ENCODE peak calls at places on chromosome 14, in seven cellular contexts. One of them, this sample, is unnamed.

GRCh38 chr14:101229666-101230065 is 326.1 kb upstream of the RTL1 start:
- DNase-seq in ovary: no peak
- DNase-seq in naive thymus-derived CD4-positive, alpha-beta T cell: no peak
- DNase-seq in CD8-positive, alpha-beta T cell: no peak
- DNase-seq in endothelial cell of umbilical vein: no peak
- DNase-seq in sigmoid colon: no peak
- DNase-seq in HCT116: no peak
- DNase-seq in this sample: no peak

GRCh38 chr14:80978403-80978802 is 23.0 kb downstream of the TSHR start:
- DNase-seq in ovary: no peak
- DNase-seq in naive thymus-derived CD4-positive, alpha-beta T cell: no peak
- DNase-seq in CD8-positive, alpha-beta T cell: no peak
- DNase-seq in endothelial cell of umbilical vein: no peak
- DNase-seq in sigmoid colon: no peak
- DNase-seq in HCT116: no peak
- DNase-seq in this sample: no peak

GRCh38 chr14:55131782-55132181 is 2.7 kb downstream of the LGALS3 start:
- DNase-seq in ovary: no peak
- DNase-seq in naive thymus-derived CD4-positive, alpha-beta T cell: no peak
- DNase-seq in CD8-positive, alpha-beta T cell: no peak
- DNase-seq in endothelial cell of umbilical vein: no peak
- DNase-seq in sigmoid colon: no peak
- DNase-seq in HCT116: no peak
- DNase-seq in this sample: no peak

GRCh38 chr14:32507029-32507984 is 178.2 kb downstream of the AKAP6 start:
- DNase-seq in ovary: no peak
- DNase-seq in naive thymus-derived CD4-positive, alpha-beta T cell: no peak
- DNase-seq in CD8-positive, alpha-beta T cell: no peak
- DNase-seq in endothelial cell of umbilical vein: no peak
- DNase-seq in sigmoid colon: no peak
- DNase-seq in HCT116: peak; percentile 33
- DNase-seq in this sample: no peak

GRCh38 chr14:56120091-56120632 is 2.0 kb downstream of the PELI2 start:
- DNase-seq in ovary: no peak
- DNase-seq in naive thymus-derived CD4-positive, alpha-beta T cell: peak; percentile 18
- DNase-seq in CD8-positive, alpha-beta T cell: no peak
- DNase-seq in endothelial cell of umbilical vein: peak; percentile 65
- DNase-seq in sigmoid colon: peak; percentile 59
- DNase-seq in HCT116: no peak
- DNase-seq in this sample: no peak

GRCh38 chr14:102362084-102362483 is 606 bp downstream of the CINP start:
- DNase-seq in ovary: no peak
- DNase-seq in naive thymus-derived CD4-positive, alpha-beta T cell: peak; percentile 2
- DNase-seq in CD8-positive, alpha-beta T cell: peak; percentile 27
- DNase-seq in endothelial cell of umbilical vein: no peak
- DNase-seq in sigmoid colon: no peak
- DNase-seq in HCT116: no peak
- DNase-seq in this sample: no peak

GRCh38 chr14:21978184-21978998 is 304.8 kb upstream of the OR4E1 start:
- DNase-seq in ovary: no peak
- DNase-seq in naive thymus-derived CD4-positive, alpha-beta T cell: peak; percentile 68
- DNase-seq in CD8-positive, alpha-beta T cell: peak; percentile 54
- DNase-seq in endothelial cell of umbilical vein: peak; percentile 41
- DNase-seq in sigmoid colon: peak; percentile 64
- DNase-seq in HCT116: peak; percentile 16
- DNase-seq in this sample: peak; percentile 19

GRCh38 chr14:61186793-61187641 is 94.1 kb downstream of the TMEM30B start:
- DNase-seq in ovary: no peak
- DNase-seq in naive thymus-derived CD4-positive, alpha-beta T cell: no peak
- DNase-seq in CD8-positive, alpha-beta T cell: no peak
- DNase-seq in endothelial cell of umbilical vein: peak; percentile 39
- DNase-seq in sigmoid colon: no peak
- DNase-seq in HCT116: no peak
- DNase-seq in this sample: peak; percentile 17

GRCh38 chr14:60738843-60739508 is 4.4 kb downstream of the MNAT1 start:
- DNase-seq in ovary: no peak
- DNase-seq in naive thymus-derived CD4-positive, alpha-beta T cell: no peak
- DNase-seq in CD8-positive, alpha-beta T cell: no peak
- DNase-seq in endothelial cell of umbilical vein: no peak
- DNase-seq in sigmoid colon: no peak
- DNase-seq in HCT116: no peak
- DNase-seq in this sample: no peak

GRCh38 chr14:30227871-30228270 is 300.2 kb upstream of the PRKD1 start:
- DNase-seq in ovary: peak; percentile 17
- DNase-seq in naive thymus-derived CD4-positive, alpha-beta T cell: no peak
- DNase-seq in CD8-positive, alpha-beta T cell: no peak
- DNase-seq in endothelial cell of umbilical vein: peak; percentile 75
- DNase-seq in sigmoid colon: no peak
- DNase-seq in HCT116: no peak
- DNase-seq in this sample: peak; percentile 18

GRCh38 chr14:53306267-53306721 is 153.2 kb upstream of the DDHD1 start:
- DNase-seq in ovary: peak; percentile 84
- DNase-seq in naive thymus-derived CD4-positive, alpha-beta T cell: peak; percentile 34
- DNase-seq in CD8-positive, alpha-beta T cell: peak; percentile 32
- DNase-seq in endothelial cell of umbilical vein: peak; percentile 56
- DNase-seq in sigmoid colon: peak; percentile 73
- DNase-seq in HCT116: peak; percentile 28
- DNase-seq in this sample: peak; percentile 84

GRCh38 chr14:54683882-54684794 is 117.2 kb downstream of the SAMD4A start:
- DNase-seq in ovary: peak; percentile 46
- DNase-seq in naive thymus-derived CD4-positive, alpha-beta T cell: no peak
- DNase-seq in CD8-positive, alpha-beta T cell: no peak
- DNase-seq in endothelial cell of umbilical vein: peak; percentile 81
- DNase-seq in sigmoid colon: peak; percentile 86
- DNase-seq in HCT116: no peak
- DNase-seq in this sample: peak; percentile 70

GRCh38 chr14:93525691-93526451 is 95.1 kb downstream of the UNC79 start:
- DNase-seq in ovary: no peak
- DNase-seq in naive thymus-derived CD4-positive, alpha-beta T cell: no peak
- DNase-seq in CD8-positive, alpha-beta T cell: no peak
- DNase-seq in endothelial cell of umbilical vein: no peak
- DNase-seq in sigmoid colon: no peak
- DNase-seq in HCT116: no peak
- DNase-seq in this sample: no peak

GRCh38 chr14:39351708-39352107 is 80.5 kb downstream of the FBXO33 start:
- DNase-seq in ovary: no peak
- DNase-seq in naive thymus-derived CD4-positive, alpha-beta T cell: no peak
- DNase-seq in CD8-positive, alpha-beta T cell: no peak
- DNase-seq in endothelial cell of umbilical vein: no peak
- DNase-seq in sigmoid colon: no peak
- DNase-seq in HCT116: no peak
- DNase-seq in this sample: no peak

DNA sequence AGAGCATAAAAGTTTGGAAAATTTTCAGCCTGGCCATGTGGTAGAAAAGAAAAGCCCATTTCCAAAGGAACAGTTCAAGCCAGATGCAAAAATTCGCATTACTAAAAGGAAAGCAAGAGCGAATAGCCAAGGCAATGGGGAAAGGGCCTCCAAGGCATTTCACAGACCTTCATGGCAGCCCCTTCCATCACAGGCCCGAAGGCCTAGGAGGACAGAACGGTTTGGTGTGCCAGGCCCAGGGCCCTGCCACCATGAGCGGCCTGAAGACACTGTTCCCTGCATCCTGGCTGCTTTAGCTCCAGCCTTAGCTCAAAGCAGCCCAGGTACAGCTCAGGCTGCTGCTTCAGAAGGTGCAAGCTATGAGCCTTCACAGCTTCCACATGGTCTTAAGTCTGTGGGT is 243.5 kb downstream of the PCNX1 start:
- DNase-seq in ovary: no peak
- DNase-seq in naive thymus-derived CD4-positive, alpha-beta T cell: no peak
- DNase-seq in CD8-positive, alpha-beta T cell: no peak
- DNase-seq in endothelial cell of umbilical vein: no peak
- DNase-seq in sigmoid colon: no peak
- DNase-seq in HCT116: no peak
- DNase-seq in this sample: no peak
- H3K4me3 ChIP-seq in ovary: no peak overlapping the region
- H3K4me3 ChIP-seq in naive thymus-derived CD4-positive, alpha-beta T cell: no peak overlapping the region
- H3K4me3 ChIP-seq in CD8-positive, alpha-beta T cell: no peak overlapping the region
- H3K4me3 ChIP-seq in endothelial cell of umbilical vein: no peak overlapping the region
- H3K4me3 ChIP-seq in sigmoid colon: no peak overlapping the region
- H3K4me3 ChIP-seq in HCT116: no peak overlapping the region
- H3K4me3 ChIP-seq in this sample: no peak overlapping the region

GRCh38 chr14:77194706-77195105 is 13.1 kb downstream of the TMEM63C start:
- DNase-seq in ovary: no peak
- DNase-seq in naive thymus-derived CD4-positive, alpha-beta T cell: no peak
- DNase-seq in CD8-positive, alpha-beta T cell: no peak
- DNase-seq in endothelial cell of umbilical vein: no peak
- DNase-seq in sigmoid colon: peak; percentile 10
- DNase-seq in HCT116: no peak
- DNase-seq in this sample: no peak
- H3K27me3 ChIP-seq in ovary: no peaks in the 10 kb centered on the region
- H3K27me3 ChIP-seq in naive thymus-derived CD4-positive, alpha-beta T cell: no peaks in the 10 kb centered on the region
- H3K27me3 ChIP-seq in CD8-positive, alpha-beta T cell: no peaks in the 10 kb centered on the region
- H3K27me3 ChIP-seq in endothelial cell of umbilical vein: peaks cover 1% of the 10 kb centered on the region
- H3K27me3 ChIP-seq in sigmoid colon: no peaks in the 10 kb centered on the region
- H3K27me3 ChIP-seq in HCT116: no peaks in the 10 kb centered on the region
- H3K27me3 ChIP-seq in this sample: no peaks in the 10 kb centered on the region

DNA sequence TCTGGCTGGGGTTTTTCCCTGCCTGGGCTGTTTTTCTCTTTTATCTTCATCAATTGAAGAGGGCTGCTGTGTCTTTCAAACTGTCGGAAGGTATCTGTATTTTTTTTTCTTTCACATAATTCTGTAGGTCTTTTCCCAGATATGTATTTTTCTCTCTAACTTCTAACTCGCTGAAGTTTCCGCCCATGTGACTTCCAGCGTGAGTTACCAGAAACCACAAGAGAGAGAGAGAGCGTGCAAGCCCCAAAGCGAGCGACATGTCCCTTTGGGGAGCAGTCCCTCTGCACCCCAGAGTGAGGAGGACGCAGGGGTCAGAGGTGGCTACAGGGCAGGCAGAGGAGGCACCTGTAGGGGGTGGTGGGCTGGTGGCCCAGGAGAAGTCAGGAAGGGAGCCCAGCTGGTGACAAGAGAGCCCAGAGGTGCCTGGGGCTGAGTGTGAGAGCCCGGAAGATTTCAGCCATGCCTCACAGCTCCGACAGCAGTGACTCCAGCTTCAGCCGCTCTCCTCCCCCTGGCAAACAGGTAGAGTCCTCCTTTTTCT is at the start of gene BATF:
- DNase-seq in ovary: no peak
- DNase-seq in naive thymus-derived CD4-positive, alpha-beta T cell: peak; percentile 80
- DNase-seq in CD8-positive, alpha-beta T cell: peak; percentile 73
- DNase-seq in endothelial cell of umbilical vein: no peak
- DNase-seq in sigmoid colon: no peak
- DNase-seq in HCT116: no peak
- DNase-seq in this sample: no peak
- H3K4me3 ChIP-seq in ovary: no peak within 1 kb of the TSS
- H3K4me3 ChIP-seq in naive thymus-derived CD4-positive, alpha-beta T cell: peak within 1 kb of the TSS; percentile 84
- H3K4me3 ChIP-seq in CD8-positive, alpha-beta T cell: peak within 1 kb of the TSS; percentile 75
- H3K4me3 ChIP-seq in endothelial cell of umbilical vein: no peak within 1 kb of the TSS
- H3K4me3 ChIP-seq in sigmoid colon: peak within 1 kb of the TSS; percentile 27
- H3K4me3 ChIP-seq in HCT116: no peak within 1 kb of the TSS
- H3K4me3 ChIP-seq in this sample: no peak within 1 kb of the TSS

GRCh38 chr14:73796881-73797539 is 54.6 kb upstream of the PTGR2 start:
- DNase-seq in ovary: no peak
- DNase-seq in naive thymus-derived CD4-positive, alpha-beta T cell: no peak
- DNase-seq in CD8-positive, alpha-beta T cell: no peak
- DNase-seq in endothelial cell of umbilical vein: no peak
- DNase-seq in sigmoid colon: peak; percentile 13
- DNase-seq in HCT116: no peak
- DNase-seq in this sample: no peak

GRCh38 chr14:73795466-73795865 is 56.2 kb upstream of the PTGR2 start:
- DNase-seq in ovary: no peak
- DNase-seq in naive thymus-derived CD4-positive, alpha-beta T cell: no peak
- DNase-seq in CD8-positive, alpha-beta T cell: no peak
- DNase-seq in endothelial cell of umbilical vein: no peak
- DNase-seq in sigmoid colon: no peak
- DNase-seq in HCT116: no peak
- DNase-seq in this sample: no peak

GRCh38 chr14:73792476-73792875 is 59.2 kb upstream of the PTGR2 start:
- DNase-seq in ovary: no peak
- DNase-seq in naive thymus-derived CD4-positive, alpha-beta T cell: no peak
- DNase-seq in CD8-positive, alpha-beta T cell: no peak
- DNase-seq in endothelial cell of umbilical vein: no peak
- DNase-seq in sigmoid colon: no peak
- DNase-seq in HCT116: no peak
- DNase-seq in this sample: no peak

GRCh38 chr14:73797540-73797925 is 54.1 kb upstream of the PTGR2 start:
- DNase-seq in ovary: no peak
- DNase-seq in naive thymus-derived CD4-positive, alpha-beta T cell: no peak
- DNase-seq in CD8-positive, alpha-beta T cell: no peak
- DNase-seq in endothelial cell of umbilical vein: no peak
- DNase-seq in sigmoid colon: peak; percentile 6
- DNase-seq in HCT116: no peak
- DNase-seq in this sample: no peak

DNA sequence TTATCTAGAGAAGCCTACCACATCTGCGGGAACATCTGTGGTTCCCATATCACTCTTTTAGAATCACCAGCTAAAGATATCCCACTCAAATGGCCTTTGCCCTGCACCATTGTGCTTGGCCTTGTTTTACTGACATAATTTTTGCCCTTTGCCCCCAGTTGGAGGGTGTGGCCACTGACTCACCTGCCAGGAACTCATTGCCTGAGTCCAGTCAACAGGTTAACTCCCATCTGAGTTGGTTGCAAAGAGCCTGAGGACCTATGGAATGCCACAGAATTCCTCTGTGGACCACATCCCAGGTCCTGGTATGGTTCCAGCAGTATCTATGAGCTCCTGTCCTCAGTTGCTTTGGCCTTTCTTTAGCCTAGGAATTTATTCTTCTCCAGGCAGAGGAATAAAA is 55.7 kb upstream of the PTGR2 start:
- DNase-seq in ovary: no peak
- DNase-seq in naive thymus-derived CD4-positive, alpha-beta T cell: no peak
- DNase-seq in CD8-positive, alpha-beta T cell: no peak
- DNase-seq in endothelial cell of umbilical vein: no peak
- DNase-seq in sigmoid colon: peak; percentile 43
- DNase-seq in HCT116: peak; percentile 77
- DNase-seq in this sample: no peak
- H3K27me3 ChIP-seq in ovary: no peaks in the 10 kb centered on the region
- H3K27me3 ChIP-seq in naive thymus-derived CD4-positive, alpha-beta T cell: no peaks in the 10 kb centered on the region
- H3K27me3 ChIP-seq in CD8-positive, alpha-beta T cell: no peaks in the 10 kb centered on the region
- H3K27me3 ChIP-seq in endothelial cell of umbilical vein: no peaks in the 10 kb centered on the region
- H3K27me3 ChIP-seq in sigmoid colon: no peaks in the 10 kb centered on the region
- H3K27me3 ChIP-seq in HCT116: no peaks in the 10 kb centered on the region
- H3K27me3 ChIP-seq in this sample: no peaks in the 10 kb centered on the region

GRCh38 chr14:24159777-24160498 is 1.1 kb upstream of the IRF9 start:
- DNase-seq in ovary: no peak
- DNase-seq in naive thymus-derived CD4-positive, alpha-beta T cell: no peak
- DNase-seq in CD8-positive, alpha-beta T cell: no peak
- DNase-seq in endothelial cell of umbilical vein: no peak
- DNase-seq in sigmoid colon: no peak
- DNase-seq in HCT116: no peak
- DNase-seq in this sample: no peak

GRCh38 chr14:24164591-24164991 is 3.5 kb downstream of the IRF9 start:
- DNase-seq in ovary: no peak
- DNase-seq in naive thymus-derived CD4-positive, alpha-beta T cell: no peak
- DNase-seq in CD8-positive, alpha-beta T cell: no peak
- DNase-seq in endothelial cell of umbilical vein: no peak
- DNase-seq in sigmoid colon: no peak
- DNase-seq in HCT116: no peak
- DNase-seq in this sample: no peak

GRCh38 chr14:24160499-24160849 is 591 bp upstream of the IRF9 start:
- DNase-seq in ovary: no peak
- DNase-seq in naive thymus-derived CD4-positive, alpha-beta T cell: no peak
- DNase-seq in CD8-positive, alpha-beta T cell: no peak
- DNase-seq in endothelial cell of umbilical vein: no peak
- DNase-seq in sigmoid colon: no peak
- DNase-seq in HCT116: no peak
- DNase-seq in this sample: no peak

GRCh38 chr14:24160850-24161804 is at the start of gene IRF9:
- DNase-seq in ovary: peak; percentile 96
- DNase-seq in naive thymus-derived CD4-positive, alpha-beta T cell: peak; percentile 96
- DNase-seq in CD8-positive, alpha-beta T cell: peak; percentile 95
- DNase-seq in endothelial cell of umbilical vein: peak; percentile 97
- DNase-seq in sigmoid colon: peak; percentile 98
- DNase-seq in HCT116: peak; percentile 89
- DNase-seq in this sample: peak; percentile 96

GRCh38 chr14:24162083-24162482 is 1.0 kb downstream of the IRF9 start:
- DNase-seq in ovary: no peak
- DNase-seq in naive thymus-derived CD4-positive, alpha-beta T cell: no peak
- DNase-seq in CD8-positive, alpha-beta T cell: no peak
- DNase-seq in endothelial cell of umbilical vein: no peak
- DNase-seq in sigmoid colon: no peak
- DNase-seq in HCT116: no peak
- DNase-seq in this sample: no peak
- H3K4me3 ChIP-seq in ovary: peak overlapping the region; percentile 84
- H3K4me3 ChIP-seq in naive thymus-derived CD4-positive, alpha-beta T cell: peak overlapping the region; percentile 89
- H3K4me3 ChIP-seq in CD8-positive, alpha-beta T cell: peak overlapping the region; percentile 80
- H3K4me3 ChIP-seq in endothelial cell of umbilical vein: peak overlapping the region; percentile 37
- H3K4me3 ChIP-seq in sigmoid colon: peak overlapping the region; percentile 68
- H3K4me3 ChIP-seq in HCT116: peak overlapping the region; percentile 60
- H3K4me3 ChIP-seq in this sample: peak overlapping the region; percentile 62